ENCODE peak calls at places on chromosomes 7 and 10, in six cellular contexts. One of them, this sample, is unnamed.

GRCh38 chr10:115947104-115947503 is 325.9 kb downstream of the GFRA1 start:
- DNase-seq in cardiac fibroblast: peak; percentile 44
- DNase-seq in lower lobe of right lung: no peak
- DNase-seq in fibroblast of the aortic adventitia: peak; percentile 77
- DNase-seq in astrocyte of the spinal cord: peak; percentile 52
- DNase-seq in effector memory CD4-positive, alpha-beta T cell: no peak
- DNase-seq in this sample: no peak

GRCh38 chr10:132738454-132739224 is 47.3 kb downstream of the NKX6-2 start:
- DNase-seq in cardiac fibroblast: no peak
- DNase-seq in lower lobe of right lung: no peak
- DNase-seq in fibroblast of the aortic adventitia: no peak
- DNase-seq in astrocyte of the spinal cord: no peak
- DNase-seq in effector memory CD4-positive, alpha-beta T cell: no peak
- DNase-seq in this sample: no peak

GRCh38 chr7:23462846-23463245 is 7.4 kb downstream of the IGF2BP3 start:
- DNase-seq in cardiac fibroblast: peak; percentile 72
- DNase-seq in lower lobe of right lung: no peak
- DNase-seq in fibroblast of the aortic adventitia: peak; percentile 75
- DNase-seq in astrocyte of the spinal cord: peak; percentile 62
- DNase-seq in effector memory CD4-positive, alpha-beta T cell: no peak
- DNase-seq in this sample: peak; percentile 57

GRCh38 chr7:149846436-149847046 is 8.4 kb downstream of the ZNF862 start:
- DNase-seq in cardiac fibroblast: no peak
- DNase-seq in lower lobe of right lung: no peak
- DNase-seq in fibroblast of the aortic adventitia: no peak
- DNase-seq in astrocyte of the spinal cord: no peak
- DNase-seq in effector memory CD4-positive, alpha-beta T cell: no peak
- DNase-seq in this sample: no peak

GRCh38 chr7:191105-192034 is 1.0 kb upstream of the FAM20C start:
- DNase-seq in cardiac fibroblast: peak; percentile 88
- DNase-seq in lower lobe of right lung: no peak
- DNase-seq in fibroblast of the aortic adventitia: peak; percentile 91
- DNase-seq in astrocyte of the spinal cord: peak; percentile 94
- DNase-seq in effector memory CD4-positive, alpha-beta T cell: no peak
- DNase-seq in this sample: peak; percentile 70

GRCh38 chr7:82534687-82535086 is 91.1 kb upstream of the CACNA2D1 start:
- DNase-seq in cardiac fibroblast: peak; percentile 61
- DNase-seq in lower lobe of right lung: no peak
- DNase-seq in fibroblast of the aortic adventitia: peak; percentile 59
- DNase-seq in astrocyte of the spinal cord: peak; percentile 42
- DNase-seq in effector memory CD4-positive, alpha-beta T cell: no peak
- DNase-seq in this sample: peak; percentile 70

GRCh38 chr7:25858562-25859411 is 293.2 kb upstream of the NFE2L3 start:
- DNase-seq in cardiac fibroblast: no peak
- DNase-seq in lower lobe of right lung: no peak
- DNase-seq in fibroblast of the aortic adventitia: no peak
- DNase-seq in astrocyte of the spinal cord: no peak
- DNase-seq in effector memory CD4-positive, alpha-beta T cell: no peak
- DNase-seq in this sample: no peak

GRCh38 chr10:14389981-14390590 is 59.4 kb upstream of the FRMD4A start:
- DNase-seq in cardiac fibroblast: no peak
- DNase-seq in lower lobe of right lung: no peak
- DNase-seq in fibroblast of the aortic adventitia: no peak
- DNase-seq in astrocyte of the spinal cord: no peak
- DNase-seq in effector memory CD4-positive, alpha-beta T cell: no peak
- DNase-seq in this sample: no peak

GRCh38 chr7:40147371-40148246 is 12.8 kb downstream of the SUGCT start:
- DNase-seq in cardiac fibroblast: no peak
- DNase-seq in lower lobe of right lung: no peak
- DNase-seq in fibroblast of the aortic adventitia: no peak
- DNase-seq in astrocyte of the spinal cord: peak; percentile 24
- DNase-seq in effector memory CD4-positive, alpha-beta T cell: no peak
- DNase-seq in this sample: no peak

GRCh38 chr10:78302989-78303854 is 269.6 kb downstream of the RPS24 start:
- DNase-seq in cardiac fibroblast: peak; percentile 93
- DNase-seq in lower lobe of right lung: peak; percentile 96
- DNase-seq in fibroblast of the aortic adventitia: peak; percentile 80
- DNase-seq in astrocyte of the spinal cord: peak; percentile 88
- DNase-seq in effector memory CD4-positive, alpha-beta T cell: peak; percentile 93
- DNase-seq in this sample: peak; percentile 66

GRCh38 chr10:90051053-90051452 is 349.7 kb downstream of the KIF20B start:
- DNase-seq in cardiac fibroblast: no peak
- DNase-seq in lower lobe of right lung: no peak
- DNase-seq in fibroblast of the aortic adventitia: no peak
- DNase-seq in astrocyte of the spinal cord: no peak
- DNase-seq in effector memory CD4-positive, alpha-beta T cell: no peak
- DNase-seq in this sample: peak; percentile 87

GRCh38 chr7:105913947-105914346 is 37.5 kb upstream of the ATXN7L1 start:
- DNase-seq in cardiac fibroblast: no peak
- DNase-seq in lower lobe of right lung: no peak
- DNase-seq in fibroblast of the aortic adventitia: no peak
- DNase-seq in astrocyte of the spinal cord: no peak
- DNase-seq in effector memory CD4-positive, alpha-beta T cell: no peak
- DNase-seq in this sample: no peak

GRCh38 chr7:85750454-85750949 is 563.6 kb upstream of the SEMA3D start:
- DNase-seq in cardiac fibroblast: peak; percentile 61
- DNase-seq in lower lobe of right lung: no peak
- DNase-seq in fibroblast of the aortic adventitia: peak; percentile 40
- DNase-seq in astrocyte of the spinal cord: peak; percentile 48
- DNase-seq in effector memory CD4-positive, alpha-beta T cell: no peak
- DNase-seq in this sample: peak; percentile 35

GRCh38 chr7:151661556-151661955 is 141.9 kb upstream of the RHEB start:
- DNase-seq in cardiac fibroblast: no peak
- DNase-seq in lower lobe of right lung: no peak
- DNase-seq in fibroblast of the aortic adventitia: no peak
- DNase-seq in astrocyte of the spinal cord: no peak
- DNase-seq in effector memory CD4-positive, alpha-beta T cell: no peak
- DNase-seq in this sample: no peak

GRCh38 chr7:100952641-100953040 is 3.3 kb downstream of the MUC3A start:
- DNase-seq in cardiac fibroblast: no peak
- DNase-seq in lower lobe of right lung: no peak
- DNase-seq in fibroblast of the aortic adventitia: no peak
- DNase-seq in astrocyte of the spinal cord: no peak
- DNase-seq in effector memory CD4-positive, alpha-beta T cell: no peak
- DNase-seq in this sample: no peak

GRCh38 chr7:101868191-101868950 is 50.9 kb downstream of the CUX1 start:
- DNase-seq in cardiac fibroblast: no peak
- DNase-seq in lower lobe of right lung: no peak
- DNase-seq in fibroblast of the aortic adventitia: no peak
- DNase-seq in astrocyte of the spinal cord: no peak
- DNase-seq in effector memory CD4-positive, alpha-beta T cell: no peak
- DNase-seq in this sample: no peak

GRCh38 chr7:20268832-20269231 is 51.6 kb upstream of the MACC1 start:
- DNase-seq in cardiac fibroblast: no peak
- DNase-seq in lower lobe of right lung: no peak
- DNase-seq in fibroblast of the aortic adventitia: no peak
- DNase-seq in astrocyte of the spinal cord: peak; percentile 30
- DNase-seq in effector memory CD4-positive, alpha-beta T cell: no peak
- DNase-seq in this sample: peak; percentile 36

GRCh38 chr7:122304996-122305421 is 459 bp upstream of the FEZF1 start:
- DNase-seq in cardiac fibroblast: no peak
- DNase-seq in lower lobe of right lung: no peak
- DNase-seq in fibroblast of the aortic adventitia: peak; percentile 35
- DNase-seq in astrocyte of the spinal cord: no peak
- DNase-seq in effector memory CD4-positive, alpha-beta T cell: no peak
- DNase-seq in this sample: peak; percentile 13
- H3K4me3 ChIP-seq in cardiac fibroblast: no peak overlapping the region
- H3K4me3 ChIP-seq in lower lobe of right lung: peak overlapping the region; percentile 28
- H3K4me3 ChIP-seq in fibroblast of the aortic adventitia: no peak overlapping the region
- H3K4me3 ChIP-seq in astrocyte of the spinal cord: no peak overlapping the region
- H3K4me3 ChIP-seq in effector memory CD4-positive, alpha-beta T cell: no peak overlapping the region
- H3K4me3 ChIP-seq in this sample: no peak overlapping the region

GRCh38 chr10:102225646-102226541 is at the start of gene ELOVL3:
- DNase-seq in cardiac fibroblast: peak; percentile 96
- DNase-seq in lower lobe of right lung: peak; percentile 96
- DNase-seq in fibroblast of the aortic adventitia: peak; percentile 94
- DNase-seq in astrocyte of the spinal cord: peak; percentile 95
- DNase-seq in effector memory CD4-positive, alpha-beta T cell: peak; percentile 78
- DNase-seq in this sample: peak; percentile 91
- H3K4me3 ChIP-seq in cardiac fibroblast: no peak within 1 kb of the TSS
- H3K4me3 ChIP-seq in lower lobe of right lung: peak within 1 kb of the TSS; percentile 48
- H3K4me3 ChIP-seq in fibroblast of the aortic adventitia: peak within 1 kb of the TSS; percentile 54
- H3K4me3 ChIP-seq in astrocyte of the spinal cord: no peak within 1 kb of the TSS
- H3K4me3 ChIP-seq in effector memory CD4-positive, alpha-beta T cell: no peak within 1 kb of the TSS
- H3K4me3 ChIP-seq in this sample: peak within 1 kb of the TSS; percentile 12

GRCh38 chr10:3126741-3127342 is 45.7 kb downstream of the PITRM1 start:
- DNase-seq in cardiac fibroblast: no peak
- DNase-seq in lower lobe of right lung: no peak
- DNase-seq in fibroblast of the aortic adventitia: no peak
- DNase-seq in astrocyte of the spinal cord: no peak
- DNase-seq in effector memory CD4-positive, alpha-beta T cell: no peak
- DNase-seq in this sample: no peak
- H3K4me3 ChIP-seq in cardiac fibroblast: no peak overlapping the region
- H3K4me3 ChIP-seq in lower lobe of right lung: no peak overlapping the region
- H3K4me3 ChIP-seq in fibroblast of the aortic adventitia: no peak overlapping the region
- H3K4me3 ChIP-seq in astrocyte of the spinal cord: no peak overlapping the region
- H3K4me3 ChIP-seq in effector memory CD4-positive, alpha-beta T cell: no peak overlapping the region
- H3K4me3 ChIP-seq in this sample: no peak overlapping the region

GRCh38 chr10:99676895-99677294 is 17.6 kb downstream of the ENTPD7 start:
- DNase-seq in cardiac fibroblast: no peak
- DNase-seq in lower lobe of right lung: no peak
- DNase-seq in fibroblast of the aortic adventitia: no peak
- DNase-seq in astrocyte of the spinal cord: no peak
- DNase-seq in effector memory CD4-positive, alpha-beta T cell: no peak
- DNase-seq in this sample: no peak

GRCh38 chr10:99681553-99681952 is 22.2 kb downstream of the ENTPD7 start:
- DNase-seq in cardiac fibroblast: peak; percentile 91
- DNase-seq in lower lobe of right lung: no peak
- DNase-seq in fibroblast of the aortic adventitia: peak; percentile 86
- DNase-seq in astrocyte of the spinal cord: peak; percentile 43
- DNase-seq in effector memory CD4-positive, alpha-beta T cell: no peak
- DNase-seq in this sample: peak; percentile 97

GRCh38 chr10:99682032-99682431 is 22.7 kb downstream of the ENTPD7 start:
- DNase-seq in cardiac fibroblast: no peak
- DNase-seq in lower lobe of right lung: no peak
- DNase-seq in fibroblast of the aortic adventitia: no peak
- DNase-seq in astrocyte of the spinal cord: no peak
- DNase-seq in effector memory CD4-positive, alpha-beta T cell: no peak
- DNase-seq in this sample: no peak

GRCh38 chr10:99676435-99676834 is 17.1 kb downstream of the ENTPD7 start:
- DNase-seq in cardiac fibroblast: peak; percentile 65
- DNase-seq in lower lobe of right lung: no peak
- DNase-seq in fibroblast of the aortic adventitia: peak; percentile 99
- DNase-seq in astrocyte of the spinal cord: peak; percentile 74
- DNase-seq in effector memory CD4-positive, alpha-beta T cell: no peak
- DNase-seq in this sample: no peak

DNA sequence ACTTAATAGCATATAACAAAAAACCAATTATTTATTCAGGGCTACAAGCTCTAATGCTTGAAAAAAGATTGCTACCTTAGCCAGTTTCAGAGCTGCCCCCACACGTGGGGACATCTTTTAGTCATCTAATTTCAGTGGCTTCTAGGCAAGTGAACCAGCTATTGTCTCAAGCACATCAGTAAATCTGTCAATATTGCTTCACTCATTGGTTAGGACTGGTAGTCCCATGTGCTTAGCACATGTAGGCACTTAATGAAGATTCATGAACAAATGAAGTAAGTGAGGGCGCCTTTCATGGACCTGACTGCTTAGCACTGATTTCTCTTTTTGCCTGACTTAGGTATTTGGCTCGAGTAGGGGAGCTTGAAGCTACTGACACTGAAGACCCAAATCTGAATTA is 19.6 kb downstream of the ENTPD7 start:
- DNase-seq in cardiac fibroblast: no peak
- DNase-seq in lower lobe of right lung: no peak
- DNase-seq in fibroblast of the aortic adventitia: no peak
- DNase-seq in astrocyte of the spinal cord: no peak
- DNase-seq in effector memory CD4-positive, alpha-beta T cell: no peak
- DNase-seq in this sample: no peak
- H3K4me3 ChIP-seq in cardiac fibroblast: no peak overlapping the region
- H3K4me3 ChIP-seq in lower lobe of right lung: no peak overlapping the region
- H3K4me3 ChIP-seq in fibroblast of the aortic adventitia: no peak overlapping the region
- H3K4me3 ChIP-seq in astrocyte of the spinal cord: no peak overlapping the region
- H3K4me3 ChIP-seq in effector memory CD4-positive, alpha-beta T cell: no peak overlapping the region
- H3K4me3 ChIP-seq in this sample: no peak overlapping the region

GRCh38 chr7:143385891-143386781 is 5.0 kb downstream of the ZYX start:
- DNase-seq in cardiac fibroblast: peak; percentile 53
- DNase-seq in lower lobe of right lung: peak; percentile 51
- DNase-seq in fibroblast of the aortic adventitia: no peak
- DNase-seq in astrocyte of the spinal cord: no peak
- DNase-seq in effector memory CD4-positive, alpha-beta T cell: no peak
- DNase-seq in this sample: no peak

GRCh38 chr7:143384148-143384547 is 3.0 kb downstream of the ZYX start:
- DNase-seq in cardiac fibroblast: peak; percentile 60
- DNase-seq in lower lobe of right lung: no peak
- DNase-seq in fibroblast of the aortic adventitia: peak; percentile 75
- DNase-seq in astrocyte of the spinal cord: no peak
- DNase-seq in effector memory CD4-positive, alpha-beta T cell: no peak
- DNase-seq in this sample: no peak

GRCh38 chr7:143382791-143383641 is 1.9 kb downstream of the ZYX start:
- DNase-seq in cardiac fibroblast: no peak
- DNase-seq in lower lobe of right lung: no peak
- DNase-seq in fibroblast of the aortic adventitia: no peak
- DNase-seq in astrocyte of the spinal cord: no peak
- DNase-seq in effector memory CD4-positive, alpha-beta T cell: no peak
- DNase-seq in this sample: no peak

GRCh38 chr7:143383642-143383957 is 2.5 kb downstream of the ZYX start:
- DNase-seq in cardiac fibroblast: no peak
- DNase-seq in lower lobe of right lung: no peak
- DNase-seq in fibroblast of the aortic adventitia: no peak
- DNase-seq in astrocyte of the spinal cord: no peak
- DNase-seq in effector memory CD4-positive, alpha-beta T cell: no peak
- DNase-seq in this sample: no peak

DNA sequence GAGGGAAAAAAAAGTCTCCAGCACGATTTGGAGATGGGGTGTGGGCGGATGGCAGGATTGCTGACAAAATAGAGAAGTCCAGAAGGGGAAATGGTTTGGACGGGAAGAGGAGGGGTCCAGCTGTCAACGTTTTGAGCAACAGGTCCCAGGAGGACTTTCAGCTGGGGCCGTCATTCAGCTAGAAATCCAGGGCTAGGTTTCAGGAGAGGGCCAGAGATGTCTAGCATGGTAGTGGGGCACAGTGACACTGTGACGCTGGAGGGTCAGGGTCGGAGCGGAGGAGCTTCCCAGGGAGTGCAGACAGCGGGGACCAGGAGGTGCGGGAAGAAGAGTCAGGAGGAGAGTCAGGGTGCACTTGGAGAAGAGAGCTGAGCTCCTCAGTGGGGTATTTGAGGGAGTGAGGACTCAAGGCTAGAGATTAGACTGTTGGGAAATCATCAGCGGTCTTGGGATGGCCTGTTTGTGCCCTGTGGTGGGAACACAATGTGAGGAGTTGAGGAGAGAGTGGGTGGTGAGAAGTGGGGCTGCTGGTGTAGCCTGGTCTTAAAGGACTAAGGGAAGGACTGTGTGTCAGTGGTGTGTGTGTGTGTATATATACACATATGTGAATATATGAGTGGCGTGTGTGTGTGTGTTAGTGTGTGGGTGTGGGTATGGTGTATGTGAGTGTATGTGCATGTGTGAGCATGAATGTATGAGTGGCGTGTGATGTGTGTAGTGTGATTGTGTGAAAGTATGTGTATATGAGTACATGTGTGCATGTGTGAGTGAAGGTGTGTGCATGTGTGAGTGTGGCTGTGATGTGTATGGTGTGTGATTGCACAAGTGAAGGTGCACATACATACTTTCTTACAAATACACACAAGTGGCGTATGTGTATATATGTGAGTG is 3.8 kb downstream of the ZYX start:
- DNase-seq in cardiac fibroblast: peak; percentile 64
- DNase-seq in lower lobe of right lung: peak; percentile 65
- DNase-seq in fibroblast of the aortic adventitia: no peak
- DNase-seq in astrocyte of the spinal cord: no peak
- DNase-seq in effector memory CD4-positive, alpha-beta T cell: no peak
- DNase-seq in this sample: no peak
- H3K4me3 ChIP-seq in cardiac fibroblast: peak overlapping the region; percentile 27
- H3K4me3 ChIP-seq in lower lobe of right lung: peak overlapping the region; percentile 93
- H3K4me3 ChIP-seq in fibroblast of the aortic adventitia: peak overlapping the region; percentile 84
- H3K4me3 ChIP-seq in astrocyte of the spinal cord: peak overlapping the region; percentile 95
- H3K4me3 ChIP-seq in effector memory CD4-positive, alpha-beta T cell: no peak overlapping the region
- H3K4me3 ChIP-seq in this sample: no peak overlapping the region